ENCODE peak calls at places on chromosomes 12 and 14, in eight cellular contexts. N is H4; W is fibroblast of lung; Y is T-helper 22 cell; O is tibial artery; U is activated CD4-positive, alpha-beta T cell treated with anti-CD3 and anti-CD28 coated beads for 48 hours; L is uterus; Z is epithelial cell of prostate. A is an unnamed sample.

GRCh38 chr12:66662729-66663128 is 16.1 kb downstream of the GRIP1 start:
- DNase-seq in Y (no peak), W (peak; percentile 74), Z (peak; percentile 50), L (no peak), O (no peak), U (no peak), N (no peak), A (no peak)

GRCh38 chr14:87066221-87066817 is 926.7 kb downstream of the GALC start:
- DNase-seq in W (no peak), N (peak; percentile 8), L (no peak), U (no peak), O (no peak), Z (no peak), Y (no peak), A (no peak)

GRCh38 chr14:68815288-68816182 is 22.7 kb upstream of the ZFP36L1 start:
- DNase-seq in N (no peak), Z (no peak), L (no peak), W (no peak), Y (no peak), U (no peak), O (peak; percentile 73), A (no peak)

GRCh38 chr12:2092354-2092753 is 39.6 kb downstream of the CACNA1C start:
- DNase-seq in Z (no peak), L (no peak), Y (no peak), U (no peak), O (no peak), N (no peak), W (no peak), A (no peak)

GRCh38 chr12:46221255-46222128 is 47.4 kb downstream of the SLC38A1 start:
- DNase-seq in W (peak; percentile 78), N (no peak), Z (no peak), Y (no peak), L (no peak), O (no peak), U (no peak), A (no peak)

GRCh38 chr12:56129210-56129691 is 1.2 kb downstream of the ESYT1 start:
- DNase-seq in O (peak; percentile 85), Z (no peak), W (peak; percentile 51), U (peak; percentile 70), N (no peak), L (peak; percentile 76), Y (peak; percentile 66), A (peak; percentile 55)

GRCh38 chr14:50260511-50260910 is 29.1 kb upstream of the SOS2 start:
- DNase-seq in N (peak; percentile 11), W (peak; percentile 30), L (no peak), U (no peak), Z (no peak), O (no peak), Y (no peak), A (peak; percentile 4)

GRCh38 chr14:105028251-105028927 is 7.5 kb upstream of the CDCA4 start:
- DNase-seq in U (no peak), O (no peak), L (no peak), N (peak; percentile 62), Z (peak; percentile 95), Y (no peak), W (peak; percentile 60), A (no peak)

GRCh38 chr12:58787021-58787760 is 133.1 kb downstream of the LRIG3 start:
- DNase-seq in Y (no peak), O (no peak), U (no peak), Z (no peak), W (no peak), L (no peak), N (no peak), A (no peak)

GRCh38 chr12:71371132-71371531 is 68.5 kb upstream of the LGR5 start:
- DNase-seq in Y (no peak), L (no peak), Z (no peak), U (no peak), N (peak; percentile 19), O (no peak), W (peak; percentile 3), A (no peak)

GRCh38 chr12:106582661-106583577 is at the start of gene RFX4:
- DNase-seq in L (no peak), Z (no peak), O (no peak), Y (no peak), W (no peak), N (no peak), U (no peak), A (no peak)

GRCh38 chr12:52058631-52059324 is 7.5 kb downstream of the NR4A1 start:
- DNase-seq in L (peak; percentile 30), U (no peak), W (no peak), Y (no peak), N (no peak), Z (no peak), O (no peak), A (no peak)

GRCh38 chr12:57470286-57470969 is 9.2 kb downstream of the ARHGAP9 start:
- DNase-seq in Z (no peak), N (no peak), L (no peak), U (no peak), Y (no peak), W (no peak), O (no peak), A (no peak)

GRCh38 chr14:68361231-68361630 is 431.6 kb downstream of the ZFP36L1 start:
- DNase-seq in W (peak; percentile 95), O (no peak), Z (no peak), L (no peak), Y (no peak), U (no peak), N (peak; percentile 27), A (no peak)

GRCh38 chr14:104441275-104442106 is 138.1 kb upstream of the C14orf180 start:
- DNase-seq in Y (no peak), N (no peak), Z (no peak), U (no peak), W (no peak), O (peak; percentile 53), L (no peak), A (no peak)

GRCh38 chr14:92706386-92706785 is 42.0 kb downstream of the LGMN start:
- DNase-seq in O (no peak), N (no peak), U (no peak), L (no peak), W (no peak), Y (no peak), Z (no peak), A (no peak)

GRCh38 chr14:22824711-22825359 is 4.9 kb upstream of the MRPL52 start:
- DNase-seq in W (peak; percentile 98), L (peak; percentile 79), O (no peak), N (peak; percentile 97), Z (peak; percentile 60), Y (no peak), U (peak; percentile 25), A (peak; percentile 77)

A was measured in Caki2.